ENCODE peak calls at places on chromosomes 12 and 14, in six cellular contexts. Q, O, V, X, U and I are unnamed samples.

GRCh38 chr12:124827588-124828184 is 36.0 kb downstream of the SCARB1 start:
- DNase-seq in Q (no peak), O (no peak), V (no peak), X (no peak), U (no peak), I (peak; percentile 70)

GRCh38 chr12:98751580-98752115 is 106.6 kb downstream of the APAF1 start:
- DNase-seq in Q (no peak), O (no peak), V (no peak), X (no peak), U (no peak), I (no peak)

GRCh38 chr12:61781021-61781581 is 479.1 kb upstream of the USP15 start:
- DNase-seq in Q (no peak), O (no peak), V (no peak), X (no peak), U (no peak), I (no peak)

GRCh38 chr14:100748944-100749343 is 22.3 kb downstream of the DLK1 start:
- DNase-seq in Q (no peak), O (no peak), V (no peak), X (no peak), U (peak; percentile 31), I (no peak)

GRCh38 chr14:54208751-54209150 is 188.1 kb upstream of the CDKN3 start:
- DNase-seq in Q (no peak), O (no peak), V (no peak), X (no peak), U (no peak), I (no peak)

GRCh38 chr12:131056626-131057025 is 102.9 kb downstream of the ADGRD1 start:
- DNase-seq in Q (no peak), O (no peak), V (no peak), X (no peak), U (no peak), I (no peak)

GRCh38 chr14:45252356-45253069 is 489 bp downstream of the MIS18BP1 start:
- DNase-seq in Q (peak; percentile 28), O (no peak), V (peak; percentile 19), X (peak; percentile 7), U (no peak), I (no peak)

GRCh38 chr12:77232045-77232444 is 166.7 kb upstream of the E2F7 start:
- DNase-seq in Q (no peak), O (no peak), V (peak; percentile 9), X (no peak), U (no peak), I (no peak)

GRCh38 chr12:26204612-26205289 is 9.4 kb downstream of the SSPN start:
- DNase-seq in Q (no peak), O (no peak), V (no peak), X (no peak), U (no peak), I (no peak)

GRCh38 chr14:104866451-104867370 is 1.6 kb downstream of the CEP170B start:
- DNase-seq in Q (no peak), O (no peak), V (no peak), X (no peak), U (no peak), I (no peak)

GRCh38 chr14:95262511-95262891 is 57.2 kb downstream of the CLMN start:
- DNase-seq in Q (no peak), O (no peak), V (no peak), X (no peak), U (no peak), I (no peak)

GRCh38 chr12:19227190-19227879 is 97.8 kb downstream of the PLEKHA5 start:
- DNase-seq in Q (no peak), O (no peak), V (no peak), X (no peak), U (no peak), I (no peak)

GRCh38 chr14:62308927-62309326 is 546.7 kb downstream of the SNAPC1 start:
- DNase-seq in Q (no peak), O (no peak), V (no peak), X (no peak), U (no peak), I (no peak)

GRCh38 chr14:89600950-89601826 is 184.2 kb upstream of the FOXN3 start:
- DNase-seq in Q (no peak), O (no peak), V (no peak), X (no peak), U (no peak), I (no peak)

GRCh38 chr12:12985817-12986408 is 14.2 kb downstream of the HEBP1 start:
- DNase-seq in Q (peak; percentile 39), O (peak; percentile 62), V (no peak), X (peak; percentile 22), U (peak; percentile 76), I (no peak)
- TF ChIP-seq CTCF in Q (peak; percentile 38), O (peak; percentile 56), V (peak; percentile 61), X (peak; percentile 29), U (peak; percentile 69), I (peak; percentile 42)

GRCh38 chr12:102119674-102120563 is at the start of the genes NUP37 and PARPBP:
- DNase-seq in Q (peak; percentile 94), O (peak; percentile 90), V (peak; percentile 93), X (peak; percentile 97), U (peak; percentile 93), I (peak; percentile 87)
- TF ChIP-seq CTCF in Q (no peak), O (no peak), V (peak; percentile 29), X (no peak), U (no peak), I (no peak)

GRCh38 chr12:85155791-85156190 is 119.6 kb downstream of the LRRIQ1 start:
- DNase-seq in Q (no peak), O (no peak), V (no peak), X (peak; percentile 5), U (no peak), I (no peak)
- TF ChIP-seq CTCF in Q (no peak), O (peak; percentile 30), V (peak; percentile 21), X (peak; percentile 22), U (no peak), I (peak; percentile 28)

GRCh38 chr12:96063046-96063445 is 27.7 kb upstream of the LTA4H start:
- DNase-seq in Q (no peak), O (no peak), V (no peak), X (no peak), U (no peak), I (no peak)
- TF ChIP-seq CTCF in Q (no peak), O (no peak), V (peak; percentile 26), X (no peak), U (no peak), I (peak; percentile 21)

GRCh38 chr12:120231316-120232011 is 30.6 kb upstream of the RPLP0 start:
- DNase-seq in Q (peak; percentile 68), O (peak; percentile 59), V (peak; percentile 97), X (peak; percentile 95), U (peak; percentile 53), I (no peak)
- TF ChIP-seq CTCF in Q (no peak), O (no peak), V (peak; percentile 21), X (no peak), U (no peak), I (no peak)

DNA sequence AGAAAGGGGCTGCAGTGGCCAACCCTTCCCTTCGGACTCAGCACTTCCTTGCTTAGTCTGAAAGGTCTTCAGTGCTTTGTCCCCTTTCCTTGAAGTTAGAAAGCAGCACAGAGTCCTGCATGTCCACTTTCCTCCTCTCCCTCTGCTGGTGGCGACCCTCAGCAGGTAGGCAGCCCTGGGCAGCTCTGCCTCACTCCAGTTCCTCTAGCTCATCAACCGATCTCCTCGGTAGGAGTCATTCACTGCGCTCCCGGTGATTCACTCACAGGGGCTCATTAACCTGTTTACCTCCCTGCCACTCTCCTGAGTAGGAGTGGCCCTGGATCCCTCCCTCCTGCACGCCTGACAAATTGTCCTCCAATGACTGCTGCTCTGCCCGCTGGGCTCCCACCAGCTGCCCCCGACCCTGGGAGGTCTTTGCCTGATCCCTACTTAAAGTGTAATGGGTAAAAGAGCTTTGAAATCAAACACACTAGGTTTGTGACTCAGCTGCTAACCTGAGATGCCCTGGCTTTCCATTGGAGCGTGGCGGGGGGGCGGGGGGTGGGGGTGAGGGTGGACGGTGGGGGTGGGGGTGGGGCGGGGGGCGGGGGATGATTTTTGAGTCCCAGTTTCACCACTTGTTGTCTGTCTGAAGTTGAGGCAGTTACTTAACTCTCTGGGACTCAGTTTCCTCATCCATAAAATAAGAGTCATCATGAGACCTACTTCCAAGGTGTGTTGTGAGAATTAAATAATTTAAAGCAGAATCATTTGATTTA is 4.2 kb downstream of the SCNN1A start:
- DNase-seq in Q (peak; percentile 88), O (peak; percentile 36), V (peak; percentile 95), X (peak; percentile 87), U (peak; percentile 87), I (no peak)
- TF ChIP-seq CTCF in Q (no peak), O (no peak), V (peak; percentile 28), X (no peak), U (no peak), I (no peak)